ENCODE peak calls at places on chromosomes 7 and 10, in seven cellular contexts. One of them, this sample, is unnamed.

GRCh38 chr7:84372155-84372621 is 177.6 kb upstream of the SEMA3A start:
- DNase-seq in mucosa of descending colon: no peak
- DNase-seq in amniotic stem cell: peak
- DNase-seq in HFF-Myc: peak
- DNase-seq in thoracic aorta: no peak
- DNase-seq in activated naive CD8-positive, alpha-beta T cell treated with anti-CD3 and anti-CD28 coated beads, Interleukin-2, amount 10 ng/mL, durations not matched to agents 7 days and 5 days: no peak
- DNase-seq in nephron progenitor cell: no peak
- DNase-seq in this sample: no peak

GRCh38 chr7:137328389-137329120 is 15.0 kb downstream of the PTN start:
- DNase-seq in nephron progenitor cell: no peak
- DNase-seq in amniotic stem cell: no peak
- DNase-seq in mucosa of descending colon: no peak
- DNase-seq in thoracic aorta: no peak
- DNase-seq in HFF-Myc: no peak
- DNase-seq in activated naive CD8-positive, alpha-beta T cell treated with anti-CD3 and anti-CD28 coated beads, Interleukin-2, amount 10 ng/mL, durations not matched to agents 7 days and 5 days: no peak
- DNase-seq in this sample: no peak

GRCh38 chr7:69256634-69257081 is 341.6 kb upstream of the AUTS2 start:
- DNase-seq in HFF-Myc: no peak
- DNase-seq in activated naive CD8-positive, alpha-beta T cell treated with anti-CD3 and anti-CD28 coated beads, Interleukin-2, amount 10 ng/mL, durations not matched to agents 7 days and 5 days: no peak
- DNase-seq in nephron progenitor cell: no peak
- DNase-seq in mucosa of descending colon: peak
- DNase-seq in amniotic stem cell: no peak
- DNase-seq in thoracic aorta: peak
- DNase-seq in this sample: no peak

GRCh38 chr7:66409493-66409892 is 204.4 kb downstream of the TPST1 start:
- DNase-seq in HFF-Myc: no peak
- DNase-seq in amniotic stem cell: no peak
- DNase-seq in mucosa of descending colon: no peak
- DNase-seq in nephron progenitor cell: no peak
- DNase-seq in thoracic aorta: no peak
- DNase-seq in activated naive CD8-positive, alpha-beta T cell treated with anti-CD3 and anti-CD28 coated beads, Interleukin-2, amount 10 ng/mL, durations not matched to agents 7 days and 5 days: no peak
- DNase-seq in this sample: no peak

GRCh38 chr7:5636914-5637313 is 144.5 kb downstream of the RNF216 start:
- DNase-seq in activated naive CD8-positive, alpha-beta T cell treated with anti-CD3 and anti-CD28 coated beads, Interleukin-2, amount 10 ng/mL, durations not matched to agents 7 days and 5 days: no peak
- DNase-seq in mucosa of descending colon: peak
- DNase-seq in amniotic stem cell: peak
- DNase-seq in HFF-Myc: peak
- DNase-seq in thoracic aorta: peak
- DNase-seq in nephron progenitor cell: no peak
- DNase-seq in this sample: peak

GRCh38 chr7:28958946-28959417 is 852 bp upstream of the TRIL start:
- DNase-seq in nephron progenitor cell: no peak
- DNase-seq in activated naive CD8-positive, alpha-beta T cell treated with anti-CD3 and anti-CD28 coated beads, Interleukin-2, amount 10 ng/mL, durations not matched to agents 7 days and 5 days: no peak
- DNase-seq in amniotic stem cell: no peak
- DNase-seq in mucosa of descending colon: no peak
- DNase-seq in HFF-Myc: no peak
- DNase-seq in thoracic aorta: no peak
- DNase-seq in this sample: no peak

GRCh38 chr10:19302117-19302516 is 253.5 kb downstream of the MALRD1 start:
- DNase-seq in nephron progenitor cell: no peak
- DNase-seq in amniotic stem cell: peak
- DNase-seq in HFF-Myc: no peak
- DNase-seq in activated naive CD8-positive, alpha-beta T cell treated with anti-CD3 and anti-CD28 coated beads, Interleukin-2, amount 10 ng/mL, durations not matched to agents 7 days and 5 days: no peak
- DNase-seq in thoracic aorta: no peak
- DNase-seq in mucosa of descending colon: no peak
- DNase-seq in this sample: no peak

GRCh38 chr7:51366930-51367613 is 50.5 kb upstream of the COBL start:
- DNase-seq in mucosa of descending colon: no peak
- DNase-seq in thoracic aorta: no peak
- DNase-seq in activated naive CD8-positive, alpha-beta T cell treated with anti-CD3 and anti-CD28 coated beads, Interleukin-2, amount 10 ng/mL, durations not matched to agents 7 days and 5 days: no peak
- DNase-seq in HFF-Myc: no peak
- DNase-seq in amniotic stem cell: no peak
- DNase-seq in nephron progenitor cell: peak
- DNase-seq in this sample: peak

GRCh38 chr10:13788320-13788600 is 201.5 kb downstream of the PRPF18 start:
- DNase-seq in HFF-Myc: no peak
- DNase-seq in mucosa of descending colon: no peak
- DNase-seq in amniotic stem cell: no peak
- DNase-seq in activated naive CD8-positive, alpha-beta T cell treated with anti-CD3 and anti-CD28 coated beads, Interleukin-2, amount 10 ng/mL, durations not matched to agents 7 days and 5 days: no peak
- DNase-seq in nephron progenitor cell: no peak
- DNase-seq in thoracic aorta: no peak
- DNase-seq in this sample: no peak

GRCh38 chr10:2817923-2818322 is 249.4 kb upstream of the PFKP start:
- DNase-seq in activated naive CD8-positive, alpha-beta T cell treated with anti-CD3 and anti-CD28 coated beads, Interleukin-2, amount 10 ng/mL, durations not matched to agents 7 days and 5 days: no peak
- DNase-seq in nephron progenitor cell: no peak
- DNase-seq in thoracic aorta: no peak
- DNase-seq in amniotic stem cell: no peak
- DNase-seq in HFF-Myc: no peak
- DNase-seq in mucosa of descending colon: no peak
- DNase-seq in this sample: no peak

GRCh38 chr10:12482586-12482985 is 133.2 kb downstream of the CAMK1D start:
- DNase-seq in nephron progenitor cell: peak
- DNase-seq in HFF-Myc: no peak
- DNase-seq in thoracic aorta: no peak
- DNase-seq in amniotic stem cell: no peak
- DNase-seq in activated naive CD8-positive, alpha-beta T cell treated with anti-CD3 and anti-CD28 coated beads, Interleukin-2, amount 10 ng/mL, durations not matched to agents 7 days and 5 days: no peak
- DNase-seq in mucosa of descending colon: no peak
- DNase-seq in this sample: no peak

GRCh38 chr10:62803993-62804383 is 532 bp upstream of the ADO start:
- DNase-seq in thoracic aorta: no peak
- DNase-seq in HFF-Myc: no peak
- DNase-seq in mucosa of descending colon: no peak
- DNase-seq in amniotic stem cell: no peak
- DNase-seq in activated naive CD8-positive, alpha-beta T cell treated with anti-CD3 and anti-CD28 coated beads, Interleukin-2, amount 10 ng/mL, durations not matched to agents 7 days and 5 days: no peak
- DNase-seq in nephron progenitor cell: no peak
- DNase-seq in this sample: no peak

GRCh38 chr10:48634984-48635557 is 30.2 kb upstream of the ARHGAP22 start:
- DNase-seq in HFF-Myc: no peak
- DNase-seq in nephron progenitor cell: no peak
- DNase-seq in mucosa of descending colon: no peak
- DNase-seq in amniotic stem cell: no peak
- DNase-seq in thoracic aorta: no peak
- DNase-seq in activated naive CD8-positive, alpha-beta T cell treated with anti-CD3 and anti-CD28 coated beads, Interleukin-2, amount 10 ng/mL, durations not matched to agents 7 days and 5 days: no peak
- DNase-seq in this sample: no peak